ENCODE peak calls at places on chromosomes 1 and 21, in seven cellular contexts. One of them, this sample, is unnamed.

GRCh38 chr21:23488245-23488644 is 2119.0 kb downstream of the MRPL39 start:
- DNase-seq in stimulated activated CD4-positive, alpha-beta T cell treated with anti-CD3 and anti-CD28 coated beads, Interleukin-1b, Interleukin-23, amount 100 ng/mL, for 1 hour: no peak
- DNase-seq in AG04450: no peak
- DNase-seq in glutamatergic neuron: no peak
- DNase-seq in effector memory CD8-positive, alpha-beta T cell: no peak
- DNase-seq in GM12865: no peak
- DNase-seq in NCI-H460: no peak
- DNase-seq in this sample: no peak

GRCh38 chr1:206829282-206829681 is 36.1 kb upstream of the IL20 start:
- DNase-seq in glutamatergic neuron: no peak
- DNase-seq in AG04450: no peak
- DNase-seq in stimulated activated CD4-positive, alpha-beta T cell treated with anti-CD3 and anti-CD28 coated beads, Interleukin-1b, Interleukin-23, amount 100 ng/mL, for 1 hour: no peak
- DNase-seq in GM12865: peak
- DNase-seq in NCI-H460: no peak
- DNase-seq in effector memory CD8-positive, alpha-beta T cell: peak
- DNase-seq in this sample: no peak

GRCh38 chr1:24027838-24028468 is 47.8 kb upstream of the SRSF10 start:
- DNase-seq in NCI-H460: no peak
- DNase-seq in stimulated activated CD4-positive, alpha-beta T cell treated with anti-CD3 and anti-CD28 coated beads, Interleukin-1b, Interleukin-23, amount 100 ng/mL, for 1 hour: no peak
- DNase-seq in AG04450: no peak
- DNase-seq in glutamatergic neuron: no peak
- DNase-seq in GM12865: peak
- DNase-seq in effector memory CD8-positive, alpha-beta T cell: no peak
- DNase-seq in this sample: no peak

GRCh38 chr1:167276969-167277368 is 56.3 kb downstream of the POU2F1 start:
- DNase-seq in AG04450: no peak
- DNase-seq in glutamatergic neuron: no peak
- DNase-seq in NCI-H460: no peak
- DNase-seq in effector memory CD8-positive, alpha-beta T cell: no peak
- DNase-seq in GM12865: peak
- DNase-seq in stimulated activated CD4-positive, alpha-beta T cell treated with anti-CD3 and anti-CD28 coated beads, Interleukin-1b, Interleukin-23, amount 100 ng/mL, for 1 hour: no peak
- DNase-seq in this sample: no peak

GRCh38 chr1:30506785-30507312 is 216.5 kb downstream of the MATN1 start:
- DNase-seq in AG04450: no peak
- DNase-seq in glutamatergic neuron: no peak
- DNase-seq in GM12865: no peak
- DNase-seq in stimulated activated CD4-positive, alpha-beta T cell treated with anti-CD3 and anti-CD28 coated beads, Interleukin-1b, Interleukin-23, amount 100 ng/mL, for 1 hour: no peak
- DNase-seq in effector memory CD8-positive, alpha-beta T cell: no peak
- DNase-seq in NCI-H460: no peak
- DNase-seq in this sample: no peak

GRCh38 chr1:230365723-230366307 is 60.3 kb downstream of the PGBD5 start:
- DNase-seq in glutamatergic neuron: no peak
- DNase-seq in NCI-H460: no peak
- DNase-seq in effector memory CD8-positive, alpha-beta T cell: no peak
- DNase-seq in AG04450: no peak
- DNase-seq in stimulated activated CD4-positive, alpha-beta T cell treated with anti-CD3 and anti-CD28 coated beads, Interleukin-1b, Interleukin-23, amount 100 ng/mL, for 1 hour: no peak
- DNase-seq in GM12865: no peak
- DNase-seq in this sample: no peak

GRCh38 chr1:95375201-95375600 is 141.2 kb downstream of the RWDD3 start:
- DNase-seq in AG04450: no peak
- DNase-seq in stimulated activated CD4-positive, alpha-beta T cell treated with anti-CD3 and anti-CD28 coated beads, Interleukin-1b, Interleukin-23, amount 100 ng/mL, for 1 hour: no peak
- DNase-seq in NCI-H460: no peak
- DNase-seq in GM12865: no peak
- DNase-seq in glutamatergic neuron: no peak
- DNase-seq in effector memory CD8-positive, alpha-beta T cell: no peak
- DNase-seq in this sample: no peak

GRCh38 chr1:116325922-116326321 is 47.1 kb upstream of the ATP1A1 start:
- DNase-seq in glutamatergic neuron: no peak
- DNase-seq in NCI-H460: no peak
- DNase-seq in stimulated activated CD4-positive, alpha-beta T cell treated with anti-CD3 and anti-CD28 coated beads, Interleukin-1b, Interleukin-23, amount 100 ng/mL, for 1 hour: no peak
- DNase-seq in GM12865: peak
- DNase-seq in AG04450: no peak
- DNase-seq in effector memory CD8-positive, alpha-beta T cell: peak
- DNase-seq in this sample: no peak

GRCh38 chr1:1337793-1338147 is 6.7 kb downstream of the TAS1R3 start:
- DNase-seq in stimulated activated CD4-positive, alpha-beta T cell treated with anti-CD3 and anti-CD28 coated beads, Interleukin-1b, Interleukin-23, amount 100 ng/mL, for 1 hour: no peak
- DNase-seq in NCI-H460: no peak
- DNase-seq in AG04450: no peak
- DNase-seq in glutamatergic neuron: no peak
- DNase-seq in effector memory CD8-positive, alpha-beta T cell: no peak
- DNase-seq in GM12865: peak
- DNase-seq in this sample: no peak

GRCh38 chr1:183783896-183784637 is 20.9 kb upstream of the RGL1 start:
- DNase-seq in GM12865: no peak
- DNase-seq in stimulated activated CD4-positive, alpha-beta T cell treated with anti-CD3 and anti-CD28 coated beads, Interleukin-1b, Interleukin-23, amount 100 ng/mL, for 1 hour: no peak
- DNase-seq in effector memory CD8-positive, alpha-beta T cell: no peak
- DNase-seq in glutamatergic neuron: no peak
- DNase-seq in NCI-H460: no peak
- DNase-seq in AG04450: peak
- DNase-seq in this sample: peak

GRCh38 chr1:76238094-76238551 is 163.6 kb downstream of the ST6GALNAC3 start:
- DNase-seq in AG04450: no peak
- DNase-seq in NCI-H460: peak
- DNase-seq in GM12865: no peak
- DNase-seq in effector memory CD8-positive, alpha-beta T cell: no peak
- DNase-seq in stimulated activated CD4-positive, alpha-beta T cell treated with anti-CD3 and anti-CD28 coated beads, Interleukin-1b, Interleukin-23, amount 100 ng/mL, for 1 hour: no peak
- DNase-seq in glutamatergic neuron: no peak
- DNase-seq in this sample: no peak

GRCh38 chr1:50422946-50423669 is at the start of gene DMRTA2:
- DNase-seq in stimulated activated CD4-positive, alpha-beta T cell treated with anti-CD3 and anti-CD28 coated beads, Interleukin-1b, Interleukin-23, amount 100 ng/mL, for 1 hour: no peak
- DNase-seq in glutamatergic neuron: peak
- DNase-seq in AG04450: no peak
- DNase-seq in NCI-H460: peak
- DNase-seq in GM12865: peak
- DNase-seq in effector memory CD8-positive, alpha-beta T cell: no peak
- DNase-seq in this sample: no peak

GRCh38 chr1:109978761-109979488 is 5.6 kb upstream of the AHCYL1 start:
- DNase-seq in effector memory CD8-positive, alpha-beta T cell: no peak
- DNase-seq in AG04450: no peak
- DNase-seq in GM12865: no peak
- DNase-seq in stimulated activated CD4-positive, alpha-beta T cell treated with anti-CD3 and anti-CD28 coated beads, Interleukin-1b, Interleukin-23, amount 100 ng/mL, for 1 hour: no peak
- DNase-seq in NCI-H460: no peak
- DNase-seq in glutamatergic neuron: no peak
- DNase-seq in this sample: no peak